ENCODE peak calls at places on chromosomes 13 and 19, in nine cellular contexts. Y, H, S, V, E, P, N, G and K are unnamed samples.

GRCh38 chr13:48178126-48178525 is 54.9 kb upstream of the ITM2B start:
- DNase-seq in E (no peak), Y (no peak), P (no peak), H (no peak), G (no peak), N (no peak), V (peak; percentile 17), S (no peak), K (no peak)

GRCh38 chr19:13103961-13104847 is 1.5 kb upstream of the LYL1 start:
- DNase-seq in E (no peak), V (no peak), N (peak; percentile 57), H (peak; percentile 86), Y (no peak), S (no peak), P (no peak), G (peak; percentile 82), K (peak; percentile 85)

GRCh38 chr13:106318941-106319411 is 216.5 kb downstream of the EFNB2 start:
- DNase-seq in E (no peak), Y (no peak), S (peak; percentile 93), N (no peak), P (peak; percentile 90), G (peak; percentile 74), H (no peak), V (peak; percentile 87), K (no peak)

GRCh38 chr19:13959962-13960862 is 7.9 kb downstream of the DCAF15 start:
- DNase-seq in H (no peak), P (no peak), Y (no peak), S (no peak), E (no peak), G (peak; percentile 31), V (no peak), N (peak; percentile 39), K (no peak)

GRCh38 chr19:38726761-38727301 is 17.4 kb downstream of the CAPN12 start:
- DNase-seq in E (no peak), V (no peak), G (no peak), S (no peak), N (peak; percentile 53), P (no peak), Y (no peak), H (no peak), K (no peak)

GRCh38 chr13:102141625-102142472 is 260.0 kb downstream of the FGF14 start:
- DNase-seq in V (peak; percentile 34), Y (no peak), G (peak; percentile 12), H (no peak), E (no peak), S (peak; percentile 46), N (no peak), P (no peak), K (peak; percentile 9)

GRCh38 chr19:58196911-58197616 is 14.2 kb downstream of the ZNF274 start:
- DNase-seq in N (no peak), Y (no peak), V (peak; percentile 28), E (no peak), H (no peak), G (peak; percentile 23), S (peak; percentile 58), P (no peak), K (no peak)

GRCh38 chr13:74074723-74075122 is 59.5 kb downstream of the KLF12 start:
- DNase-seq in V (peak; percentile 55), H (no peak), S (no peak), N (no peak), P (peak; percentile 7), E (no peak), G (no peak), Y (no peak), K (no peak)

DNA sequence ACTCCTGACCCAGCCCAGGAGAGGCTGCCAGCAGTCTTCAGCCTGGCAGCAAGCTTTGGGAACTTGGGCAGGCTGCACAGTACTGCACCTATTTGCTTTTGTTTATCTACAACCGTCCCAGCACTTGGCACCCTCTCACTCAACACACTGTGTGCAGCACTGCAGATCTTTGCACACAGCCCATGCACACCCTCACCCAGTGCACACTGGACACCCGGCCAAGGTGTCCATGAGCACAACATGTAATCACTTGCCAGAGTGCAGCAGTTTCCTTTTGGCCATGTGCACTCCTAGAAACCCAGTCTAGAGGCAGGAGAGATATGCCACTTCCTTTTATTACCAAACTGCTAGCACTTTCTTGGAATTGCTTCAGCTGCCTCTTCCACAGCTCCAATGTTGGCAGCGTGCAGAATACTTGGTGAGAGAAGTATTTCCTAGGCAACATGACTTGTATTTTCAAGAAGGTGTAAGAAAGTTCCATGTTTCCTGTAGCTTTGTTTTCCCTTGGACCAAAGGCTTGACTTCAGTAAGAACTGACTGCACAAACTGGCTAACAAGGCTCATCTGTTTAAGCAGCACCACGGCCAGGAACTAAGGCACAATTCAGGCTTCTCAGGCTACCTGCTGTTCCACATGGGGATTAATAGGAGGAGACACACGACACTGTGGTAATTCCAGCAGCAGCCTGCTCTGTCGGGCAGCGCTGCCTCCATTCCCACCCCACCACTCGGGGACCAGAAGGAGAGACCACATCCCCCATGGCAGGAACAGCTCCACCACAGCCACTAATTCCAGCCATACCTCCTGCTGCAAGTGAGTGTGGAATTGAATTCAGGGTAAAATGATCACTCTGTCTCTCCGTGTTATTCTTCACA is 15.3 kb downstream of the ATP7B start:
- DNase-seq in Y (no peak), G (peak; percentile 25), S (peak; percentile 16), P (no peak), H (no peak), E (no peak), V (peak; percentile 85), N (no peak), K (no peak)
- TF ChIP-seq CTCF in Y (no peak), G (no peak), S (no peak), P (peak; percentile 1), H (no peak), E (no peak), V (no peak), N (no peak), K (no peak)

GRCh38 chr19:17390665-17391370 is 3.2 kb downstream of the CCDC194 start:
- DNase-seq in S (peak; percentile 91), Y (peak; percentile 83), V (peak; percentile 94), P (peak; percentile 59), H (peak; percentile 85), G (peak; percentile 90), N (peak; percentile 89), E (no peak), K (peak; percentile 95)

GRCh38 chr19:17389957-17390664 is 3.9 kb downstream of the CCDC194 start:
- DNase-seq in G (no peak), P (no peak), Y (no peak), E (no peak), H (no peak), N (peak; percentile 29), S (no peak), V (no peak), K (no peak)

GRCh38 chr19:17389288-17389687 is 4.7 kb downstream of the CCDC194 start:
- DNase-seq in H (no peak), N (no peak), P (no peak), S (no peak), Y (no peak), V (no peak), G (no peak), E (no peak), K (no peak)

GRCh38 chr19:17393914-17394313 is at the start of gene CCDC194:
- DNase-seq in Y (no peak), G (no peak), E (no peak), S (no peak), P (no peak), V (no peak), H (no peak), N (no peak), K (no peak)

DNA sequence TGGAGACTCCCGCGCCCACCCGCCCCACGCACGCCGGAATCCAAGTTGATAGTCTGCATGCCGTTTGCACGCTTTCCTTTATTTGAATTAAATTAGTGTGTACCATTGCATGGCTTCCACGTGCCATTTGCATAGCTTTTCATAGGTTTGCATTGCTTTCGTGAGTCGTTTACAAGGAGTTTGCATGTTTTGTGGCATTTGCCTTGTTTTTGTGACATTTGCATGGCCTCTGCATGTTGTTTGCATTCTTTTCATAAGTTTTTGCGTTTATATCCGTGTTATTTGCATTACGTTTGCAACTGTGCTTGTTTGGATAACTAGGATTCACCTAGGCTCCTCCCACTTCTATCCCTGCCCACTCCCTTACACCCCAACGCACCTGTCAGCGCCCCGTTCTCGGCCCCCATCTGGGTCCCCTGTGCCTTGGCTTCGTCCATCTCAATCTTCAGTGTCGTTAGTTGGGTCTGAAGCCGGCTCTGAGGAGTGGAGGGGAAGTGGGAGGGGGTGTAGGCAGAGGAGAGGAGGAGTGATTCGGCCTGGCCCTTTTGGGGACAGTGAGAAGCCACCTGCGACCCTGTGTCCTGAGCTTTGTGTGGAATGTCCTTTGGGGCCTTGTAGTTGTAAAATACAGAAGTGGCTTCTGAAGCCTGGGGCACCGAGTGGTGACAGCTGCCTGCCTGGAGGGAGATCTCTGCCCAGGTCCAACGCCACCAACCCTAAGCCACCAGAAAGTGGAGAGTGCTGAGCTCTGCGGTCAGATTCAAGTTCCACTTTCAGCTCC is 2.4 kb downstream of the CCDC194 start:
- DNase-seq in H (no peak), V (no peak), E (no peak), P (no peak), N (no peak), G (peak; percentile 80), Y (no peak), S (no peak), K (no peak)
- TF ChIP-seq CTCF in H (no peak), V (no peak), E (no peak), P (no peak), N (no peak), G (no peak), Y (no peak), S (no peak), K (no peak)

GRCh38 chr13:36857273-36857672 is 38.3 kb downstream of the RFXAP start:
- DNase-seq in E (no peak), V (no peak), G (no peak), N (no peak), Y (no peak), H (no peak), P (no peak), S (no peak), K (no peak)

GRCh38 chr13:36862722-36863121 is 43.7 kb downstream of the RFXAP start:
- DNase-seq in N (no peak), E (no peak), H (no peak), S (no peak), G (no peak), V (no peak), Y (no peak), P (no peak), K (no peak)

GRCh38 chr13:36859259-36859658 is 40.2 kb downstream of the RFXAP start:
- DNase-seq in G (no peak), Y (no peak), N (no peak), E (no peak), P (no peak), H (no peak), V (no peak), S (no peak), K (no peak)

GRCh38 chr13:36862002-36862706 is 43.1 kb downstream of the RFXAP start:
- DNase-seq in P (no peak), H (no peak), V (peak; percentile 46), E (no peak), N (no peak), G (no peak), S (no peak), Y (no peak), K (no peak)

GRCh38 chr13:36858285-36858684 is 39.3 kb downstream of the RFXAP start:
- DNase-seq in S (peak; percentile 66), H (no peak), V (peak; percentile 75), E (peak; percentile 5), P (no peak), Y (no peak), G (peak; percentile 63), N (no peak), K (peak; percentile 39)
- TF ChIP-seq CTCF in S (peak; percentile 56), H (no peak), V (peak; percentile 56), E (peak; percentile 46), P (peak; percentile 46), Y (no peak), G (peak; percentile 43), N (no peak), K (peak; percentile 55)

DNA sequence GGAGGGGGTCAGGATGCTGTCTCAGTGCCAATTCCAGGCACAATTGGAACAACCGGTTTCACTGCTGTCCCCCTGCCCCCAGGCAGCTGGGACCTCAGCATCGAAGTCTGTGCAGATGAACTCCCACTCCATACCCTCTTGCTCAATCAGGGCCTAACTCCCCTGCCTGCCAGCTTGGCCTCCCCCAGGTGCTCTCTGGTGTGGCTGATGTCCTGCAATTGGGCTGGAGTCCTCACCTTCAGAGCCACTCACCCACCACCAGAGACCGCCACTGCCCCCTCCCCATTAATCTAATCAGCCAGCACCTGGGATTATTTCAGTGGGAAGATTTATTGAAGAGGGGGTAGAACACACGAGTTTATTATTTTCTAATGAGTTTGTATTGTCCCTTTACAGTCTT is 118.8 kb downstream of the MIPEP start:
- DNase-seq in E (no peak), Y (no peak), S (no peak), P (no peak), H (no peak), V (no peak), N (no peak), G (peak; percentile 4), K (no peak)
- TF ChIP-seq CTCF in E (no peak), Y (no peak), S (no peak), P (no peak), H (no peak), V (no peak), N (no peak), G (no peak), K (no peak)